ENCODE peak calls at places on chromosomes 13 and 19, in eight cellular contexts. V is stimulated activated CD4-positive, alpha-beta T cell treated with anti-CD3 and anti-CD28 coated beads, Interleukin-1b, Interleukin-23, amount 100 ng/mL, for 24 hours; U is amniotic epithelial cell; J is GM23338; Q is sciatic nerve; G is omental fat pad; B is left lobe of liver; C is uterus. L is an unnamed sample.
A peak's percentile ranks its signal among the peaks of the same experiment; 100 is the strongest.

GRCh38 chr19:56543776-56544175 is 5.0 kb downstream of the ZFP28 start:
- DNase-seq in V (no peak), U (no peak), J (no peak), Q (no peak), G (no peak), B (no peak), C (no peak), L (no peak)

GRCh38 chr13:23753523-23753922 is 135.7 kb downstream of the MIPEP start:
- DNase-seq in V (no peak), U (peak; percentile 32), J (peak; percentile 31), Q (no peak), G (no peak), B (no peak), C (no peak), L (no peak)

GRCh38 chr13:55572862-55573261 is 1567.9 kb upstream of the PRR20A start:
- DNase-seq in V (no peak), U (no peak), J (no peak), Q (no peak), G (no peak), B (no peak), C (no peak), L (no peak)

GRCh38 chr19:13763300-13763699 is 1.0 kb upstream of the MRI1 start:
- DNase-seq in V (no peak), U (no peak), J (no peak), Q (no peak), G (no peak), B (no peak), C (no peak), L (no peak)

GRCh38 chr19:3823345-3823704 is 37.1 kb upstream of the MATK start:
- DNase-seq in V (no peak), U (no peak), J (no peak), Q (no peak), G (no peak), B (no peak), C (no peak), L (no peak)

GRCh38 chr13:24270639-24271131 is 38.7 kb upstream of the C1QTNF9 start:
- DNase-seq in V (no peak), U (peak; percentile 53), J (peak; percentile 24), Q (peak; percentile 79), G (no peak), B (peak; percentile 76), C (peak; percentile 36), L (no peak)

GRCh38 chr13:58495668-58496067 is 864.1 kb downstream of the PCDH17 start:
- DNase-seq in V (no peak), U (no peak), J (no peak), Q (no peak), G (no peak), B (no peak), C (no peak), L (no peak)

GRCh38 chr19:56933014-56933705 is 92.6 kb upstream of the PEG3 start:
- DNase-seq in V (no peak), U (no peak), J (no peak), Q (no peak), G (no peak), B (no peak), C (no peak), L (no peak)

GRCh38 chr19:51514866-51515481 is 13.4 kb upstream of the SIGLEC12 start:
- DNase-seq in V (no peak), U (peak; percentile 48), J (peak; percentile 82), Q (no peak), G (no peak), B (no peak), C (no peak), L (peak; percentile 35)

GRCh38 chr13:29522044-29522685 is 73.3 kb downstream of the SLC7A1 start:
- DNase-seq in V (no peak), U (peak; percentile 96), J (no peak), Q (no peak), G (no peak), B (no peak), C (peak; percentile 87), L (no peak)

GRCh38 chr13:32951580-32951979 is 64.6 kb upstream of the KL start:
- DNase-seq in V (no peak), U (no peak), J (no peak), Q (no peak), G (no peak), B (no peak), C (no peak), L (no peak)

GRCh38 chr19:37079238-37079637 is 1.0 kb downstream of the ZNF420 start:
- DNase-seq in V (no peak), U (no peak), J (no peak), Q (no peak), G (no peak), B (no peak), C (no peak), L (no peak)

GRCh38 chr19:15331419-15332310 is 674 bp downstream of the BRD4 start:
- DNase-seq in V (peak; percentile 36), U (no peak), J (peak; percentile 55), Q (peak; percentile 75), G (peak; percentile 38), B (peak; percentile 79), C (peak; percentile 48), L (peak; percentile 50)

GRCh38 chr13:85970727-85971126 is 171.5 kb upstream of the SLITRK6 start:
- DNase-seq in V (no peak), U (peak; percentile 8), J (no peak), Q (no peak), G (no peak), B (no peak), C (no peak), L (no peak)

GRCh38 chr19:48844472-48844871 is 8.2 kb upstream of the HSD17B14 start:
- DNase-seq in V (no peak), U (peak; percentile 59), J (peak; percentile 78), Q (no peak), G (no peak), B (no peak), C (no peak), L (no peak)

GRCh38 chr13:26497991-26498423 is 59.5 kb upstream of the WASF3 start:
- DNase-seq in V (no peak), U (peak; percentile 77), J (no peak), Q (no peak), G (no peak), B (no peak), C (no peak), L (no peak)

GRCh38 chr19:42154471-42155323 is 22.5 kb upstream of the POU2F2 start:
- DNase-seq in V (no peak), U (no peak), J (no peak), Q (no peak), G (no peak), B (no peak), C (no peak), L (no peak)

GRCh38 chr13:45500492-45501174 is 35.9 kb downstream of the COG3 start:
- DNase-seq in V (no peak), U (peak; percentile 92), J (no peak), Q (no peak), G (no peak), B (no peak), C (no peak), L (no peak)

GRCh38 chr19:19737559-19738332 is 4.8 kb upstream of the ZNF14 start:
- DNase-seq in V (no peak), U (no peak), J (no peak), Q (no peak), G (no peak), B (no peak), C (no peak), L (no peak)

GRCh38 chr19:30349131-30349730 is 23.0 kb upstream of the ZNF536 start:
- DNase-seq in V (no peak), U (no peak), J (peak; percentile 90), Q (no peak), G (no peak), B (no peak), C (no peak), L (no peak)

GRCh38 chr19:10839071-10840050 is 3.3 kb upstream of the TMED1 start:
- DNase-seq in V (no peak), U (no peak), J (no peak), Q (no peak), G (no peak), B (no peak), C (no peak), L (no peak)

GRCh38 chr19:8615813-8616596 is 5.5 kb upstream of the ADAMTS10 start:
- DNase-seq in V (no peak), U (peak; percentile 38), J (peak; percentile 79), Q (peak; percentile 75), G (peak; percentile 32), B (peak; percentile 68), C (peak; percentile 38), L (no peak)

GRCh38 chr13:65595881-65596280 is 1634.3 kb downstream of the PCDH9 start:
- DNase-seq in V (no peak), U (peak; percentile 63), J (no peak), Q (no peak), G (no peak), B (no peak), C (no peak), L (no peak)

GRCh38 chr13:87779451-87779850 is 108.3 kb downstream of the SLITRK5 start:
- DNase-seq in V (no peak), U (peak; percentile 9), J (no peak), Q (no peak), G (no peak), B (no peak), C (no peak), L (no peak)

GRCh38 chr19:2494084-2494446 is 18.1 kb downstream of the GADD45B start:
- DNase-seq in V (no peak), U (peak; percentile 88), J (no peak), Q (no peak), G (no peak), B (no peak), C (no peak), L (no peak)

GRCh38 chr13:28476919-28477708 is 17.8 kb downstream of the FLT1 start:
- DNase-seq in V (no peak), U (no peak), J (no peak), Q (no peak), G (no peak), B (no peak), C (no peak), L (no peak)

GRCh38 chr19:17081672-17082630 is 6.4 kb downstream of the MYO9B start:
- DNase-seq in V (no peak), U (no peak), J (no peak), Q (no peak), G (no peak), B (no peak), C (peak; percentile 50), L (no peak)

GRCh38 chr13:110392510-110393233 is 85.6 kb downstream of the COL4A2 start:
- DNase-seq in V (no peak), U (peak; percentile 94), J (no peak), Q (no peak), G (no peak), B (no peak), C (peak; percentile 11), L (no peak)

GRCh38 chr19:41691268-41691970 is 3.3 kb upstream of the CEACAM7 start:
- DNase-seq in V (no peak), U (no peak), J (peak; percentile 78), Q (peak; percentile 28), G (no peak), B (peak; percentile 40), C (no peak), L (no peak)

GRCh38 chr19:10416380-10417257 is 3.7 kb upstream of the PDE4A start:
- DNase-seq in V (peak; percentile 88), U (peak; percentile 79), J (peak; percentile 92), Q (peak; percentile 87), G (peak; percentile 95), B (peak; percentile 92), C (no peak), L (peak; percentile 73)